ENCODE peak calls at places on chromosomes 13 and 19, in five cellular contexts. U is mesothelial cell of epicardium, L is H1, Z is sigmoid colon, F is tibial nerve. D is an unnamed sample.

GRCh38 chr19:44796701-44797115 is 12.2 kb upstream of the BCAM start:
- DNase-seq in Z (no peak), L (no peak), F (no peak), U (no peak), D (peak)

GRCh38 chr19:31701146-31701545 is 351.9 kb upstream of the TSHZ3 start:
- DNase-seq in L (no peak), U (no peak), F (no peak), Z (no peak), D (no peak)

GRCh38 chr19:13920940-13921744 is 15.1 kb downstream of the CC2D1A start:
- DNase-seq in F (no peak), Z (no peak), L (peak), U (no peak), D (no peak)

GRCh38 chr13:98976338-98976737 is 1.5 kb downstream of the DOCK9 start:
- DNase-seq in F (no peak), L (no peak), U (no peak), Z (no peak), D (no peak)

GRCh38 chr19:54137913-54138776 is 583 bp downstream of the CNOT3 start:
- DNase-seq in U (no peak), L (peak), Z (no peak), F (no peak), D (no peak)

GRCh38 chr19:58392945-58393724 is 2.3 kb upstream of the RNF225 start:
- DNase-seq in F (no peak), L (no peak), Z (no peak), U (no peak), D (no peak)

GRCh38 chr13:102399791-102400618 is 1.8 kb downstream of the FGF14 start:
- DNase-seq in L (peak), U (no peak), Z (peak), F (no peak), D (no peak)

GRCh38 chr13:50226515-50227147 is 211.4 kb downstream of the KCNRG start:
- DNase-seq in U (no peak), L (no peak), Z (no peak), F (no peak), D (no peak)

GRCh38 chr13:100818706-100819105 is 144.1 kb upstream of the TMTC4 start:
- DNase-seq in Z (peak), L (no peak), U (no peak), F (no peak), D (no peak)

GRCh38 chr13:36131215-36131930 is at the start of gene DCLK1:
- DNase-seq in F (peak), Z (peak), U (peak), L (peak), D (peak)

GRCh38 chr13:20843177-20843576 is 59.4 kb downstream of the XPO4 start:
- DNase-seq in U (no peak), F (no peak), L (no peak), Z (no peak), D (no peak)

GRCh38 chr13:40764587-40765403 is 6.2 kb downstream of the MRPS31 start:
- DNase-seq in L (no peak), F (no peak), Z (no peak), U (no peak), D (no peak)

GRCh38 chr19:58388175-58388526 is 1.1 kb downstream of the RPS5 start:
- DNase-seq in F (no peak), Z (no peak), L (no peak), U (no peak), D (no peak)

GRCh38 chr19:51253088-51253806 is 2.4 kb downstream of the SIGLECL1 start:
- DNase-seq in Z (no peak), L (no peak), U (no peak), F (no peak), D (no peak)

GRCh38 chr19:50065938-50066337 is 40.1 kb downstream of the ZNF473 start:
- DNase-seq in F (no peak), Z (no peak), L (no peak), U (no peak), D (no peak)

GRCh38 chr13:52127378-52127777 is 1.5 kb downstream of the NEK5 start:
- DNase-seq in U (no peak), L (no peak), F (no peak), Z (no peak), D (no peak)

GRCh38 chr13:100394005-100394695 is 194.4 kb downstream of the GGACT start:
- DNase-seq in U (no peak), F (no peak), Z (no peak), L (no peak), D (no peak)

GRCh38 chr13:28819046-28819747 is 942 bp upstream of the MTUS2 start:
- DNase-seq in U (no peak), F (no peak), Z (no peak), L (peak), D (no peak)

GRCh38 chr19:10079031-10079453 is 7.1 kb upstream of the SHFL start:
- DNase-seq in F (no peak), L (no peak), U (no peak), Z (no peak), D (no peak)

GRCh38 chr19:42396248-42396541 is 6.1 kb upstream of the CNFN start:
- DNase-seq in Z (no peak), L (no peak), F (no peak), U (no peak), D (no peak)

GRCh38 chr13:109986851-109987250 is 200.5 kb upstream of the IRS2 start:
- DNase-seq in F (no peak), U (no peak), L (no peak), Z (no peak), D (no peak)

GRCh38 chr19:31693131-31693700 is 344.0 kb upstream of the TSHZ3 start:
- DNase-seq in Z (no peak), L (no peak), U (no peak), F (no peak), D (no peak)

GRCh38 chr13:21149568-21149967 is 26.8 kb downstream of the SKA3 start:
- DNase-seq in L (no peak), F (no peak), U (no peak), Z (no peak), D (no peak)

GRCh38 chr13:40762849-40763248 is 8.1 kb downstream of the MRPS31 start:
- DNase-seq in F (no peak), Z (no peak), U (no peak), L (no peak), D (no peak)

GRCh38 chr19:46429999-46430398 is 1.3 kb upstream of the PNMA8C start:
- DNase-seq in U (no peak), L (no peak), F (no peak), Z (no peak), D (no peak)

DNA sequence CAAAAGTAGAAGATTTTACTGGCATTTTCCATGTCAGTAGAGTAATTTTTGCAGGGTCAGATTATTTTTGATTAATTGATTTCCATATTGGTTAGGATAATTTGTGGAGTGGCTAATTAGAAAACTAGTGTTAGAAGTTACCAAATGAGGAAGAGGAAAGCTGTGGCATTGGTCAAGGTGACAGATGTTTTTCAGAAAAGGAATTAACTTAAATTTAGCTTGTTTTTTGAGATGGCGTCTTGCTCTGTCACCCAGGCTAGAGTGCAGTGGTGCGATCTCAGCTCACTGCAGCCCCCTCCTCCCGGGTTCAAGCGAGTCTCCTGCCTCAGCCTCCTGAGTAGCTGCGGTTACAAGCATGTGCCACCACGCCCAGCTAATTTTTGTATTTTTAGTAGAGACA is 28.8 kb downstream of the LSM14A start:
- DNase-seq in F (no peak), Z (no peak), U (no peak), L (no peak), D (no peak)
- TF ChIP-seq CTCF in F (no peak), Z (no peak), U (no peak), L (no peak), D (no peak)

DNA sequence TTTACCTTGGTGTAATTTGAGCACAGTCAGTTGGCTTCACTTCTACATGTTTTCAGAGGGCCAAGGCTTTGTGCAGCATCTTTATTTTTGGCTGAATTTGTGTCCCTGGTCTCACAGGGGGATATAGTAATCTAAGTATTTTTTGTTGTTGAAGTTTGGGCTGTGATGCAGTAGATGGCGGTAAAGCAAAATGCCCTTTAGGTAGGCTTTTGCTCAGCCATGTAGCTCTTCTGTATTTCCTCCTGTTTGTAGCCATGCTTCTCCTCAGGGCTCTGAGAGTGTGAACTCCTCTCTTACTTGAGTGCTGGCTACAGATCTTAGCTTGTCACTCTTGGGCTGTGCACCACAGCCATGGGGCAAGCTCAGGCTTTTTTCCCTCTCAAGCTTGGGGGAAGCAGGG is 328.6 kb downstream of the SLITRK5 start:
- DNase-seq in F (no peak), Z (no peak), U (no peak), L (no peak), D (no peak)
- TF ChIP-seq CTCF in F (no peak), Z (no peak), U (no peak), L (no peak), D (no peak)

DNA sequence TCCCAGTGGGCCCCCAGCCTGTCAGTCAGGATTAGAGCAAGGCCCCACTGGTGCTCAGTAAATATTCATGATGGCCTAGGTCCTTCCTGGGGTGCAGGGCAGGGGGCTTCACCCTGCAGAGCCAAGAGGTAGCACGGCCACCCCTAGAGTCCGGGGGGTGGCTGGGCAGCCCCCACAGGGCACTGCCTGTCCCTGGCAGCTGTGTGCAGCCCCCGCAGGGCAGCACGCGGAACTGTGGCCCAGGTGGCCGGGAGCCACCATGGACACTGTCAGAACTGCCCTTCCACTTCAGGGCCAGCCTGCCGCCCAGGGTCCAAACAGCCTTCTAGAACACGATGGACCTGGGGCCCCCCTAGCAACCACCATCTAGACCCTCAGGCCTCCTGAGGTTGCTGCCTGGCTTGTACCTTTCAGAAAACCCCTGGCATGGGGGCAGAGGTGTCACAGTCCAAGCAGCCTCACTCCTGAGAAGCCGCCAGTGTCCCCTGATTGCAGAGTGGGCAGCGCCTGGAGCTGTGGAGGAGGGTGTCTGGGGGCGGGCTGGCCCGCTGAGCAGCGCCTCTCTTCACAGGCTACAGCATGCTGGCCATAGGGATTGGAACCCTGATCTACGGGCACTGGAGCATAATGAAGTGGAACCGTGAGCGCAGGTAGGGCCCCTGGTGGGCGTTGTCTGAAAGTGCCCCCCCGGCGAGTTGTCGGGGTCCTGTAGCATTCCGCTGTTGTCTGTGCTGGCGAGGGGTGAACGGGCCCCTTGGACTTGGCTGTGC is 2.9 kb upstream of the YJEFN3 start:
- DNase-seq in U (no peak), Z (no peak), F (no peak), L (no peak), D (no peak)
- TF ChIP-seq CTCF in U (no peak), Z (no peak), F (no peak), L (no peak), D (no peak)

GRCh38 chr13:97364031-97364430 is 69.9 kb upstream of the RAP2A start:
- DNase-seq in F (no peak), Z (no peak), L (no peak), U (no peak), D (no peak)

GRCh38 chr13:97367016-97367415 is 67.0 kb upstream of the RAP2A start:
- DNase-seq in L (no peak), F (no peak), U (no peak), Z (no peak), D (peak)

GRCh38 chr13:97367427-97367826 is 66.5 kb upstream of the RAP2A start:
- DNase-seq in L (no peak), Z (peak), U (no peak), F (no peak), D (peak)

GRCh38 chr13:97364827-97365226 is 69.1 kb upstream of the RAP2A start:
- DNase-seq in F (no peak), U (no peak), L (no peak), Z (no peak), D (no peak)

GRCh38 chr13:97366172-97366688 is 67.7 kb upstream of the RAP2A start:
- DNase-seq in Z (no peak), U (no peak), L (no peak), F (no peak), D (no peak)
- TF ChIP-seq CTCF in Z (no peak), U (no peak), L (no peak), F (no peak), D (no peak)

GRCh38 chr19:7461841-7462629 is 26.8 kb downstream of the PEX11G start:
- DNase-seq in F (no peak), L (peak), U (no peak), Z (no peak), D (no peak)
- TF ChIP-seq CTCF in F (no peak), L (peak), U (no peak), Z (no peak), D (no peak)

D was measured in gastrocnemius medialis.